ENCODE peak calls at places on chromosomes 5 and 9, in ten cellular contexts. V, Y, Q, D, R, C, K, I, M and B are unnamed samples.

GRCh38 chr5:93355691-93356090 is 225.3 kb downstream of the NR2F1-AS1 start:
- DNase-seq in V (no peak), Y (no peak), Q (no peak), D (no peak), R (peak; percentile 49), C (no peak), K (no peak), I (no peak), M (no peak), B (no peak)

GRCh38 chr9:127721391-127721821 is 5.5 kb downstream of the TTC16 start:
- DNase-seq in V (no peak), Y (no peak), Q (no peak), D (no peak), R (no peak), C (no peak), K (no peak), I (peak; percentile 92), M (no peak), B (no peak)

GRCh38 chr9:112170235-112170634 is 4.9 kb downstream of the SUSD1 start:
- DNase-seq in V (peak; percentile 53), Y (no peak), Q (no peak), D (no peak), R (no peak), C (no peak), K (no peak), I (no peak), M (no peak), B (no peak)

GRCh38 chr5:65506961-65507360 is 25.2 kb upstream of the ADAMTS6 start:
- DNase-seq in V (no peak), Y (no peak), Q (no peak), D (no peak), R (peak; percentile 59), C (no peak), K (peak; percentile 65), I (no peak), M (no peak), B (no peak)

GRCh38 chr5:116557669-116558271 is 16.9 kb downstream of the SEMA6A start:
- DNase-seq in V (no peak), Y (no peak), Q (no peak), D (no peak), R (peak; percentile 47), C (no peak), K (peak; percentile 8), I (no peak), M (peak; percentile 27), B (no peak)

GRCh38 chr9:92846662-92847145 is 31.1 kb downstream of the ZNF484 start:
- DNase-seq in V (no peak), Y (no peak), Q (no peak), D (no peak), R (peak; percentile 16), C (no peak), K (no peak), I (no peak), M (no peak), B (no peak)

GRCh38 chr9:86035827-86036440 is 63.4 kb downstream of the GOLM1 start:
- DNase-seq in V (no peak), Y (no peak), Q (no peak), D (no peak), R (no peak), C (no peak), K (no peak), I (no peak), M (no peak), B (no peak)

GRCh38 chr9:34321451-34321850 is 7.6 kb downstream of the KIF24 start:
- DNase-seq in V (no peak), Y (no peak), Q (no peak), D (no peak), R (no peak), C (no peak), K (no peak), I (no peak), M (no peak), B (no peak)

GRCh38 chr5:40871177-40871576 is 30.0 kb downstream of the CARD6 start:
- DNase-seq in V (no peak), Y (no peak), Q (no peak), D (no peak), R (peak; percentile 28), C (no peak), K (peak; percentile 13), I (no peak), M (no peak), B (no peak)

GRCh38 chr5:40873481-40873880 is 32.3 kb downstream of the CARD6 start:
- DNase-seq in V (no peak), Y (no peak), Q (no peak), D (no peak), R (no peak), C (no peak), K (no peak), I (no peak), M (no peak), B (no peak)

GRCh38 chr5:40879163-40879942 is 29.9 kb upstream of the C7 start:
- DNase-seq in V (no peak), Y (no peak), Q (no peak), D (no peak), R (peak; percentile 60), C (no peak), K (peak; percentile 45), I (no peak), M (peak; percentile 37), B (no peak)

GRCh38 chr5:40877371-40877988 is 31.8 kb upstream of the C7 start:
- DNase-seq in V (no peak), Y (no peak), Q (no peak), D (no peak), R (no peak), C (no peak), K (no peak), I (no peak), M (no peak), B (no peak)

GRCh38 chr5:40875958-40876357 is 33.3 kb upstream of the C7 start:
- DNase-seq in V (no peak), Y (no peak), Q (no peak), D (no peak), R (no peak), C (no peak), K (no peak), I (no peak), M (no peak), B (no peak)
- H3K4me3 ChIP-seq in V (no peak overlapping the region), Y (no peak overlapping the region), Q (no peak overlapping the region), D (no peak overlapping the region), R (no peak overlapping the region), C (no peak overlapping the region), K (no peak overlapping the region), I (no peak overlapping the region), M (no peak overlapping the region), B (no peak overlapping the region)

GRCh38 chr5:172229904-172230303 is 35.9 kb downstream of the EFCAB9 start:
- DNase-seq in V (no peak), Y (no peak), Q (no peak), D (no peak), R (no peak), C (no peak), K (no peak), I (no peak), M (no peak), B (no peak)

GRCh38 chr5:172234031-172234430 is 40.1 kb downstream of the EFCAB9 start:
- DNase-seq in V (no peak), Y (no peak), Q (no peak), D (no peak), R (no peak), C (no peak), K (no peak), I (no peak), M (no peak), B (no peak)

GRCh38 chr5:172238334-172238733 is 44.4 kb downstream of the EFCAB9 start:
- DNase-seq in V (no peak), Y (no peak), Q (no peak), D (no peak), R (no peak), C (no peak), K (no peak), I (no peak), M (no peak), B (no peak)

GRCh38 chr5:172235827-172236749 is 42.1 kb downstream of the EFCAB9 start:
- DNase-seq in V (no peak), Y (no peak), Q (no peak), D (no peak), R (no peak), C (no peak), K (peak; percentile 36), I (no peak), M (no peak), B (no peak)

GRCh38 chr5:172235132-172235780 is 41.3 kb downstream of the EFCAB9 start:
- DNase-seq in V (no peak), Y (no peak), Q (no peak), D (no peak), R (no peak), C (no peak), K (peak; percentile 7), I (no peak), M (peak; percentile 9), B (no peak)
- H3K4me3 ChIP-seq in V (no peak overlapping the region), Y (no peak overlapping the region), Q (no peak overlapping the region), D (no peak overlapping the region), R (no peak overlapping the region), C (no peak overlapping the region), K (no peak overlapping the region), I (no peak overlapping the region), M (no peak overlapping the region), B (no peak overlapping the region)

DNA sequence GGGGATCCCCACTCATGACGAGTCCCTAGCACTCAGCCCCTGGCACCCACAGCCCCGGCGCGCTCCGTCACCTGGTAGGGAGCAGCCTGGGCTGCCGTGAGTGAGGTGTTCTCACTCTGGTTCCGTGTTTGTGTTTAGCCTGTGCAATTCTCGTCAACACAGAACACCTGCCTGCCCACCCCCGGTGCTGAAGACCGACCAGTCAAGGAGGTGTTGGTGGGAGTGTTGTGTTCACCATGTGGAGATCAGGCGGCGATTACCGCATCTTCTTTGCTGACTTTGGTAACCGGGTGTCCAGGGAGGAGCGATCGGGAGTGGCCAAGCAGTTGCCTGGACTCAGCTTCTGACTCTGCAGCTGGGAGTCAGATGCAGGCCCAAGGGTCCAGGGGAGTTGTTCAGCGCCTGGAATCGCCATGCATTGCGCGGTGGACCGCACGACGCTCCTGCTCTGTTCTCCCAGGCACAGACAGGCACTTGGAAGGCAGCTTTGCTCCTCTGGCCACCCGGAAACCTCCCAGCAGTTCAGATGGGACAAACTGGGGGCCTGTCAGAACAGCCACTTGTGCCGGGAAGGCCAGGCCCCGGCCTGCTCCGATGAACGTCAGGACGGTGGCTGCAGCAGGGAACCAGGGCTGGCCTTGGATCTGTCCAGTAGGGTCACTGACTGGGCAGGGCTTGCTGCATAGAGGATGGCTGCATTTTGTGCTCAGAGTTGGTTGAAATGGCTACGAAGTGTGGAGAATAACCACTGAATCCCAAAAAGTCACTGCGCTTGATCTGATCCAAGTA is 28.2 kb downstream of the EXOC3 start:
- DNase-seq in V (peak; percentile 30), Y (no peak), Q (peak; percentile 11), D (no peak), R (no peak), C (no peak), K (no peak), I (peak; percentile 67), M (no peak), B (no peak)
- H3K4me3 ChIP-seq in V (no peak overlapping the region), Y (no peak overlapping the region), Q (peak overlapping the region; percentile 99), D (no peak overlapping the region), R (no peak overlapping the region), C (no peak overlapping the region), K (no peak overlapping the region), I (no peak overlapping the region), M (peak overlapping the region; percentile 85), B (no peak overlapping the region)

DNA sequence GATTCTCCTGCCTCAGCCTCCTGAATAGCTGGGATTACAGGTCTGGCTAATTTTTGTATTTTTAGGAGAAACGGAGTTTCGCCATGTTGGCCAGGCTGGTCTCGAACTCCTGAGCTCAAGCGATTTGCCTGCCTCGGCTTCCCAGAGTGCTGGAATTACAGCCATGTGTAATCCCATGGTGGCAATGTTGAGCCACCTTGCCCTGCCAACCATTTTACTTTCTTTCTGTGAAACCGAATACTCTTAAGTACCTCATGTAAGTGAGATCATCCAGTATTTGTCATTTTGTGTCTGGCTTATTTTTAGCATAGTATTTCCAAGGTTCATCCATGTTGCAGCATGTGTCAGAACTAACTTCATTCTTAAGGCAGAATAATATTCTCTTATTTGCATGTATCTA is 8.2 kb downstream of the PRRC2B start:
- DNase-seq in V (no peak), Y (no peak), Q (no peak), D (no peak), R (peak; percentile 74), C (no peak), K (peak; percentile 83), I (no peak), M (no peak), B (no peak)
- H3K4me3 ChIP-seq in V (no peak overlapping the region), Y (no peak overlapping the region), Q (peak overlapping the region; percentile 50), D (no peak overlapping the region), R (no peak overlapping the region), C (no peak overlapping the region), K (no peak overlapping the region), I (no peak overlapping the region), M (no peak overlapping the region), B (no peak overlapping the region)